ENCODE peak calls at places on chromosome 15, in five cellular contexts. One of them, this sample, is unnamed.

GRCh38 chr15:98658831-98659699 is 10.7 kb downstream of the IGF1R start:
- DNase-seq in stimulated activated naive CD8-positive, alpha-beta T cell treated with anti-CD3 and anti-CD28 coated beads, Interleukin-15, amount 100 ng/mL, for 72 hours: peak; percentile 30
- DNase-seq in Daoy: peak; percentile 50
- DNase-seq in NCI-H524 treated with DMSO at 0.1 percent for 48 hours: no peak
- DNase-seq in fibroblast of pulmonary artery: peak; percentile 65
- DNase-seq in this sample: peak; percentile 64

GRCh38 chr15:39785139-39785538 is 2.5 kb upstream of the FSIP1 start:
- DNase-seq in stimulated activated naive CD8-positive, alpha-beta T cell treated with anti-CD3 and anti-CD28 coated beads, Interleukin-15, amount 100 ng/mL, for 72 hours: no peak
- DNase-seq in Daoy: no peak
- DNase-seq in NCI-H524 treated with DMSO at 0.1 percent for 48 hours: no peak
- DNase-seq in fibroblast of pulmonary artery: no peak
- DNase-seq in this sample: no peak

GRCh38 chr15:82139823-82140268 is 94.0 kb upstream of the MEX3B start:
- DNase-seq in fibroblast of pulmonary artery: peak; percentile 75
- DNase-seq in Daoy: peak; percentile 25
- DNase-seq in NCI-H524 treated with DMSO at 0.1 percent for 48 hours: no peak
- DNase-seq in stimulated activated naive CD8-positive, alpha-beta T cell treated with anti-CD3 and anti-CD28 coated beads, Interleukin-15, amount 100 ng/mL, for 72 hours: no peak
- DNase-seq in this sample: peak; percentile 73

GRCh38 chr15:64844576-64845140 is 2.9 kb downstream of the PLEKHO2 start:
- DNase-seq in stimulated activated naive CD8-positive, alpha-beta T cell treated with anti-CD3 and anti-CD28 coated beads, Interleukin-15, amount 100 ng/mL, for 72 hours: no peak
- DNase-seq in NCI-H524 treated with DMSO at 0.1 percent for 48 hours: no peak
- DNase-seq in Daoy: no peak
- DNase-seq in fibroblast of pulmonary artery: no peak
- DNase-seq in this sample: no peak

GRCh38 chr15:84638103-84638502 is 16.0 kb downstream of the WDR73 start:
- DNase-seq in NCI-H524 treated with DMSO at 0.1 percent for 48 hours: no peak
- DNase-seq in Daoy: no peak
- DNase-seq in fibroblast of pulmonary artery: no peak
- DNase-seq in stimulated activated naive CD8-positive, alpha-beta T cell treated with anti-CD3 and anti-CD28 coated beads, Interleukin-15, amount 100 ng/mL, for 72 hours: no peak
- DNase-seq in this sample: peak; percentile 41

GRCh38 chr15:43966646-43967045 is 139.8 kb downstream of the WDR76 start:
- DNase-seq in Daoy: no peak
- DNase-seq in fibroblast of pulmonary artery: peak; percentile 20
- DNase-seq in NCI-H524 treated with DMSO at 0.1 percent for 48 hours: no peak
- DNase-seq in stimulated activated naive CD8-positive, alpha-beta T cell treated with anti-CD3 and anti-CD28 coated beads, Interleukin-15, amount 100 ng/mL, for 72 hours: no peak
- DNase-seq in this sample: peak; percentile 37

GRCh38 chr15:69140306-69140705 is 20.1 kb upstream of the GLCE start:
- DNase-seq in stimulated activated naive CD8-positive, alpha-beta T cell treated with anti-CD3 and anti-CD28 coated beads, Interleukin-15, amount 100 ng/mL, for 72 hours: no peak
- DNase-seq in Daoy: peak; percentile 27
- DNase-seq in NCI-H524 treated with DMSO at 0.1 percent for 48 hours: peak; percentile 44
- DNase-seq in fibroblast of pulmonary artery: peak; percentile 36
- DNase-seq in this sample: no peak

GRCh38 chr15:48408337-48408736 is 77.1 kb downstream of the DUT start:
- DNase-seq in stimulated activated naive CD8-positive, alpha-beta T cell treated with anti-CD3 and anti-CD28 coated beads, Interleukin-15, amount 100 ng/mL, for 72 hours: no peak
- DNase-seq in Daoy: no peak
- DNase-seq in fibroblast of pulmonary artery: no peak
- DNase-seq in NCI-H524 treated with DMSO at 0.1 percent for 48 hours: no peak
- DNase-seq in this sample: no peak

GRCh38 chr15:66139816-66140215 is 113.7 kb downstream of the MEGF11 start:
- DNase-seq in fibroblast of pulmonary artery: no peak
- DNase-seq in stimulated activated naive CD8-positive, alpha-beta T cell treated with anti-CD3 and anti-CD28 coated beads, Interleukin-15, amount 100 ng/mL, for 72 hours: no peak
- DNase-seq in Daoy: no peak
- DNase-seq in NCI-H524 treated with DMSO at 0.1 percent for 48 hours: no peak
- DNase-seq in this sample: no peak

GRCh38 chr15:60772395-60773120 is 293.6 kb upstream of the ICE2 start:
- DNase-seq in fibroblast of pulmonary artery: no peak
- DNase-seq in stimulated activated naive CD8-positive, alpha-beta T cell treated with anti-CD3 and anti-CD28 coated beads, Interleukin-15, amount 100 ng/mL, for 72 hours: no peak
- DNase-seq in Daoy: no peak
- DNase-seq in NCI-H524 treated with DMSO at 0.1 percent for 48 hours: no peak
- DNase-seq in this sample: no peak

GRCh38 chr15:58932791-58933310 is 628 bp downstream of the SLTM start:
- DNase-seq in Daoy: no peak
- DNase-seq in fibroblast of pulmonary artery: peak; percentile 29
- DNase-seq in stimulated activated naive CD8-positive, alpha-beta T cell treated with anti-CD3 and anti-CD28 coated beads, Interleukin-15, amount 100 ng/mL, for 72 hours: no peak
- DNase-seq in NCI-H524 treated with DMSO at 0.1 percent for 48 hours: no peak
- DNase-seq in this sample: peak; percentile 35